ENCODE peak calls at places on chromosomes 13 and 19, in four cellular contexts. T, C, M and G are unnamed samples.
A peak's percentile ranks its signal among the peaks of the same experiment; 100 is the strongest.

GRCh38 chr13:112132619-112133018 is 65.7 kb downstream of the SOX1 start:
- DNase-seq in T (no peak), C (no peak), M (no peak), G (no peak)

GRCh38 chr19:7981199-7981598 is 24.2 kb downstream of the ELAVL1 start:
- DNase-seq in T (no peak), C (no peak), M (no peak), G (no peak)

GRCh38 chr19:28067882-28068281 is 1145.1 kb downstream of the UQCRFS1 start:
- DNase-seq in T (no peak), C (no peak), M (peak; percentile 68), G (no peak)

GRCh38 chr19:33175886-33176669 is 18.1 kb upstream of the LRP3 start:
- DNase-seq in T (peak; percentile 75), C (no peak), M (no peak), G (peak; percentile 36)

GRCh38 chr19:14670408-14670807 is 4.2 kb downstream of the ADGRE3 start:
- DNase-seq in T (no peak), C (no peak), M (no peak), G (no peak)

GRCh38 chr13:76048126-76048525 is 412.0 kb downstream of the LMO7 start:
- DNase-seq in T (no peak), C (no peak), M (no peak), G (no peak)

GRCh38 chr13:24280722-24281121 is 28.7 kb upstream of the C1QTNF9 start:
- DNase-seq in T (no peak), C (no peak), M (peak; percentile 30), G (no peak)

GRCh38 chr13:30052127-30052526 is 201.7 kb upstream of the UBL3 start:
- DNase-seq in T (no peak), C (no peak), M (no peak), G (peak; percentile 5)

GRCh38 chr19:33558846-33559245 is 37.3 kb upstream of the PEPD start:
- DNase-seq in T (no peak), C (no peak), M (no peak), G (no peak)

GRCh38 chr13:63184693-63185092 is 1769.0 kb upstream of the PCDH20 start:
- DNase-seq in T (no peak), C (no peak), M (no peak), G (no peak)

GRCh38 chr19:49884760-49885159 is 7.3 kb downstream of the TBC1D17 start:
- DNase-seq in T (no peak), C (no peak), M (no peak), G (no peak)

GRCh38 chr13:72656357-72656756 is 71.1 kb downstream of the MZT1 start:
- DNase-seq in T (no peak), C (no peak), M (no peak), G (no peak)

GRCh38 chr19:46951236-46951986 is 68.2 kb upstream of the NPAS1 start:
- DNase-seq in T (no peak), C (no peak), M (no peak), G (no peak)

GRCh38 chr19:48926909-48927308 is 6.6 kb upstream of the DHDH start:
- DNase-seq in T (no peak), C (peak; percentile 53), M (no peak), G (no peak)

GRCh38 chr13:114043421-114044053 is 69.7 kb upstream of the C13orf46 start:
- DNase-seq in T (peak; percentile 83), C (no peak), M (no peak), G (peak; percentile 98)

GRCh38 chr19:2852598-2852997 is 11.3 kb downstream of the ZNF555 start:
- DNase-seq in T (no peak), C (no peak), M (no peak), G (no peak)

GRCh38 chr19:42324655-42325307 is 654 bp upstream of the MEGF8 start:
- DNase-seq in T (no peak), C (no peak), M (no peak), G (no peak)

GRCh38 chr19:29529646-29530548 is 4.1 kb downstream of the VSTM2B start:
- DNase-seq in T (peak; percentile 40), C (no peak), M (no peak), G (no peak)

GRCh38 chr13:41960195-41960699 is 662 bp downstream of the VWA8 start:
- DNase-seq in T (no peak), C (no peak), M (no peak), G (no peak)

GRCh38 chr13:33518442-33518841 is 232.9 kb upstream of the STARD13 start:
- DNase-seq in T (no peak), C (no peak), M (no peak), G (no peak)

GRCh38 chr19:3981736-3982681 is 3.3 kb downstream of the EEF2 start:
- DNase-seq in T (peak; percentile 17), C (peak; percentile 7), M (no peak), G (peak; percentile 37)

GRCh38 chr13:75135325-75135825 is 346.6 kb downstream of the TBC1D4 start:
- DNase-seq in T (no peak), C (no peak), M (no peak), G (no peak)

GRCh38 chr13:46389985-46390384 is 2.9 kb upstream of the RUBCNL start:
- DNase-seq in T (no peak), C (no peak), M (peak; percentile 79), G (peak; percentile 82)

GRCh38 chr19:58545286-58546068 is 1.6 kb downstream of the TRIM28 start:
- DNase-seq in T (no peak), C (no peak), M (no peak), G (no peak)

GRCh38 chr19:29677001-29677781 is 11.9 kb downstream of the PLEKHF1 start:
- DNase-seq in T (no peak), C (no peak), M (no peak), G (no peak)

GRCh38 chr19:42487025-42487797 is 41.1 kb downstream of the CEACAM1 start:
- DNase-seq in T (no peak), C (no peak), M (no peak), G (no peak)

GRCh38 chr19:2634228-2634951 is 68.1 kb downstream of the GNG7 start:
- DNase-seq in T (no peak), C (no peak), M (no peak), G (peak; percentile 59)

GRCh38 chr13:108342369-108343289 is 73.1 kb downstream of the TNFSF13B start:
- DNase-seq in T (peak; percentile 23), C (no peak), M (peak; percentile 3), G (peak; percentile 36)

GRCh38 chr19:1566392-1567115 is 1.6 kb downstream of the MEX3D start:
- DNase-seq in T (peak; percentile 95), C (peak; percentile 65), M (no peak), G (no peak)

GRCh38 chr13:32904271-32904670 is 112.0 kb upstream of the KL start:
- DNase-seq in T (no peak), C (no peak), M (no peak), G (no peak)

GRCh38 chr19:51784922-51785690 is 9.9 kb upstream of the FPR3 start:
- DNase-seq in T (no peak), C (no peak), M (peak; percentile 32), G (peak; percentile 87)

GRCh38 chr19:10764340-10764894 is 46.5 kb downstream of the DNM2 start:
- DNase-seq in T (no peak), C (no peak), M (no peak), G (no peak)

GRCh38 chr19:28009696-28010095 is 1203.3 kb downstream of the UQCRFS1 start:
- DNase-seq in T (no peak), C (no peak), M (no peak), G (no peak)

GRCh38 chr13:35356572-35356971 is 119.9 kb downstream of the MAB21L1 start:
- DNase-seq in T (no peak), C (no peak), M (no peak), G (no peak)

GRCh38 chr13:30943881-30944280 is 11.4 kb downstream of the TEX26 start:
- DNase-seq in T (no peak), C (no peak), M (no peak), G (no peak)

GRCh38 chr19:42206871-42207755 is 10.4 kb downstream of the DEDD2 start:
- DNase-seq in T (no peak), C (peak; percentile 49), M (no peak), G (no peak)

GRCh38 chr19:30046522-30046921 is 104.5 kb downstream of the URI1 start:
- DNase-seq in T (peak; percentile 50), C (no peak), M (peak; percentile 33), G (no peak)

GRCh38 chr13:19791953-19792537 is 9.3 kb upstream of the PSPC1 start:
- DNase-seq in T (no peak), C (no peak), M (no peak), G (no peak)
- TF ChIP-seq GABPA in T (no peak), C (no peak), M (no peak), G (no peak)

GRCh38 chr19:17861542-17862402 is 2.1 kb downstream of the RPL18A start:
- DNase-seq in T (no peak), C (peak; percentile 31), M (no peak), G (no peak)

GRCh38 chr19:17860331-17860992 is 752 bp downstream of the RPL18A start:
- DNase-seq in T (no peak), C (peak; percentile 41), M (no peak), G (no peak)

GRCh38 chr19:17860993-17861360 is 1.3 kb downstream of the RPL18A start:
- DNase-seq in T (no peak), C (peak; percentile 31), M (no peak), G (no peak)

GRCh38 chr19:17862711-17863519 is 3.2 kb downstream of the RPL18A start:
- DNase-seq in T (no peak), C (no peak), M (no peak), G (no peak)

GRCh38 chr19:17859533-17860330 is at the start of gene RPL18A:
- DNase-seq in T (peak; percentile 96), C (peak; percentile 93), M (peak; percentile 99), G (peak; percentile 100)
- TF ChIP-seq REST in T (peak; percentile 63), C (peak; percentile 56), M (peak; percentile 38), G (peak; percentile 79)

GRCh38 chr19:45117167-45117594 is 24.2 kb downstream of the PPP1R37 start:
- DNase-seq in T (no peak), C (peak; percentile 56), M (peak; percentile 73), G (no peak)
- TF ChIP-seq GABPA in T (no peak), C (no peak), M (no peak), G (no peak)

DNA sequence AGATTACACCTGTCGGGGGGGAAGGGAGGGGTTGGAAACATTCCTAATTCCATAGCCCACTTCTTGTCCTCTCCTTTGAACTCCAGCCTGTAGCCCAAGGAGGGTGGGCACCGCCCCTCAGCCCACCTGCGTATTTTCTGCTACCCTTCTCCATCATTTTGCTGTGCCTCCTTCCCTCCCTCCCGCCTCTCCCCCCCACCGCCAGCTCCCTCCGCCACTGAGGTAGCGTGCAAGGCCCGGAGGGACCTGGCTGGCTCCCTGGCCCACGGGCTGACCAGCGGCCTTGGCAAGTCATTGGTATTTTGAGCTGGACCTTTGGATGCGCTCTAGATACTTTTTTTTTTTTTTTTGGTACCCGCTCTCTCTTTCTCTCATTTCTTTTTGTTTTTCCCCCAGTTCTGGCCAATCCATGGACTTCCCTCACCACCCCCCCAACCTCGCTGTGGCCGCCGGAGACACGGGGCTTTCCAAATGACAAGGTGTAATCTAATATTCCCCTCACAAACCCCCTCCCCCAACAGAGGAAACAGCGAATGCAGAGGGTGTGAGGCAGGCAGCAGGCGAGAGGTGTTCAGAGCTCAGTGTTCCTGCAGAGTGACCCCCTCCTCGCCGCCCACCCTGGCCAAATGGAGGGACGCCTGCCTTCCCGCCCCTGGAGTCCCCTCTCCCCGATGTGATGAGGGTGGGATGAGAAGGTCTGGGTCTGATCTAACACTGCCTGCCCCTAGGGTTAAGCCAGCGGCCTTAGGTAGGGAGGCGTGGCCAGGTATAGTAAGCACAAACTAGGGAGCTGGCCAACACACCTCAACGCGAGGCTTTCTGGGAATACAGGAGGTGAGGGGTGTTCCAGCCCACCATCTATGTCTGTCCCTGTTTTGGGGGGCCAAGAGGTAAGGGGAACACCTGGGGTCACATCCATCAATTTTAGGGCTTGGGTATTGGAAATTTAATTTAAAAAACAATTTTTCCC is 89.2 kb downstream of the PTPRS start:
- DNase-seq in T (no peak), C (no peak), M (no peak), G (no peak)
- TF ChIP-seq REST in T (no peak), C (no peak), M (no peak), G (no peak)